ENCODE peak calls at places on chromosomes 3 and 15, in five cellular contexts. O, A, Z, I and C are unnamed samples.

GRCh38 chr3:62169871-62170660 is 203.3 kb downstream of the FEZF2 start:
- DNase-seq in I (no peak), Z (no peak), A (no peak), O (no peak), C (no peak)

GRCh38 chr15:39583586-39584265 is 2.8 kb downstream of the THBS1 start:
- DNase-seq in A (no peak), O (peak; percentile 61), I (peak; percentile 6), Z (no peak), C (no peak)

GRCh38 chr3:14235003-14235876 is 56.6 kb downstream of the LSM3 start:
- DNase-seq in Z (no peak), A (no peak), I (no peak), O (peak; percentile 53), C (no peak)

GRCh38 chr3:44555753-44556152 is 760 bp downstream of the ZKSCAN7 start:
- DNase-seq in O (peak; percentile 6), Z (no peak), I (peak; percentile 35), A (no peak), C (peak; percentile 25)

GRCh38 chr15:98856540-98856907 is 151.1 kb downstream of the PGPEP1L start:
- DNase-seq in O (peak; percentile 93), A (no peak), Z (no peak), I (no peak), C (no peak)

GRCh38 chr3:47542614-47543173 is 29.2 kb upstream of the ELP6 start:
- DNase-seq in Z (peak; percentile 93), I (no peak), O (peak; percentile 13), A (no peak), C (no peak)

GRCh38 chr15:75786564-75786925 is 56.7 kb upstream of the UBE2Q2 start:
- DNase-seq in Z (no peak), I (no peak), A (no peak), O (no peak), C (no peak)

GRCh38 chr3:41120461-41120860 is 78.8 kb upstream of the CTNNB1 start:
- DNase-seq in I (no peak), Z (no peak), O (no peak), A (no peak), C (no peak)

GRCh38 chr15:78415284-78415683 is 22.7 kb upstream of the IREB2 start:
- DNase-seq in I (no peak), Z (no peak), O (peak; percentile 30), A (no peak), C (no peak)

GRCh38 chr3:160577551-160578195 is 12.3 kb upstream of the KPNA4 start:
- DNase-seq in I (no peak), Z (no peak), O (peak; percentile 36), A (no peak), C (no peak)

GRCh38 chr3:155853214-155854146 is 747 bp downstream of the SLC33A1 start:
- DNase-seq in I (peak; percentile 27), O (peak; percentile 23), A (peak; percentile 30), Z (peak; percentile 80), C (no peak)

DNA sequence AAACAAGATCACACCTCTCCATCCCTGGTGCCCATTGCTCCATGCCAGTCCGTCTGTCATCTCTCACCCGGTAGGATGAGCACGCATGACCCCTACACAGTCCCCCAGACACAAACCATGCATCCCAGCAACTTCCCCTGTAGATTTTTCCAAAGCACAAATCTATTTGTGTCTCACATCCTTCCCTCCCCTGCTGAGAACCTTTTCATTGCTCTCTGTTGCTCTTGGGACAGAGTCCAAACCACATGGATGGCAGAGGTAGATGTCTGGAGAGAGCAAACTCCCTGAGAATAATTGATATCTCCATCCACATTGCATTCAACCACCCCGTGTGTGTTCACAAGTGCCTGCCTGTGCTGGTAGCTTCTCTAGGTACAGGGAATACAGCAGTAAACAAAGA is 29.9 kb upstream of the LRTM1 start:
- DNase-seq in Z (no peak), O (no peak), A (no peak), I (no peak), C (no peak)
- H3K27ac ChIP-seq in Z (no peak overlapping the region), O (no peak overlapping the region), A (no peak overlapping the region), I (no peak overlapping the region), C (no peak overlapping the region)

GRCh38 chr15:96053039-96054021 is 277.2 kb upstream of the NR2F2 start:
- DNase-seq in A (peak; percentile 72), Z (peak; percentile 82), O (peak; percentile 41), I (no peak), C (no peak)

GRCh38 chr15:96052154-96052553 is 278.3 kb upstream of the NR2F2 start:
- DNase-seq in O (no peak), Z (no peak), A (no peak), I (no peak), C (no peak)

GRCh38 chr15:96052572-96053038 is 277.9 kb upstream of the NR2F2 start:
- DNase-seq in O (no peak), Z (no peak), I (no peak), A (no peak), C (no peak)

GRCh38 chr15:96049766-96050165 is 280.7 kb upstream of the NR2F2 start:
- DNase-seq in A (no peak), Z (no peak), I (no peak), O (no peak), C (no peak)

DNA sequence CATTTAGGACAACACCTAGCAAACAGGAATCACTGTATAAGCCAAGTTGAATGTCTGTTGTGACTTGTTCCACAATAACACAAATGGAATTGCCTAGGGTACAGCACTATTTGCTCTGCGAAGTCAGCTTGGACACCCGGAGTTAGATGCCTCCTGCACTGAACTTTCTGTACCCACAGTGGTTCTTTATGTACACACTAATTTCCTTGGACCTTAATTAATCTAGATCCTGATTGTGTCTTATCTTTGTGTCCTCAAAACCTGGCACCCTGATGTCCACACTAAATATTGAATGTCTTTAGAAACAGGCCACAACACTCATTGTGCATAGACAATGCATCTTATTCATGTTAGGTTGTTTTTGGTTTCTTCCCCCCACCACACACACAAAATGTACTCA is 278.9 kb upstream of the NR2F2 start:
- DNase-seq in Z (no peak), O (no peak), I (no peak), A (no peak), C (no peak)
- H3K4me1 ChIP-seq in Z (no peaks in the 10 kb centered on the region), O (peaks cover 5% of the 10 kb centered on the region), I (no peaks in the 10 kb centered on the region), A (peaks cover 10% of the 10 kb centered on the region), C (peaks cover 10% of the 10 kb centered on the region)

GRCh38 chr3:42270561-42270960 is 4.6 kb upstream of the CCK start:
- DNase-seq in Z (no peak), I (no peak), A (no peak), O (no peak), C (no peak)

GRCh38 chr3:42271786-42272185 is 5.8 kb upstream of the CCK start:
- DNase-seq in O (no peak), Z (no peak), A (no peak), I (no peak), C (no peak)

GRCh38 chr3:42267878-42268277 is 1.9 kb upstream of the CCK start:
- DNase-seq in A (no peak), O (no peak), I (no peak), Z (no peak), C (no peak)

GRCh38 chr3:42266085-42266484 is at the start of gene CCK:
- DNase-seq in O (no peak), A (no peak), I (no peak), Z (no peak), C (no peak)

DNA sequence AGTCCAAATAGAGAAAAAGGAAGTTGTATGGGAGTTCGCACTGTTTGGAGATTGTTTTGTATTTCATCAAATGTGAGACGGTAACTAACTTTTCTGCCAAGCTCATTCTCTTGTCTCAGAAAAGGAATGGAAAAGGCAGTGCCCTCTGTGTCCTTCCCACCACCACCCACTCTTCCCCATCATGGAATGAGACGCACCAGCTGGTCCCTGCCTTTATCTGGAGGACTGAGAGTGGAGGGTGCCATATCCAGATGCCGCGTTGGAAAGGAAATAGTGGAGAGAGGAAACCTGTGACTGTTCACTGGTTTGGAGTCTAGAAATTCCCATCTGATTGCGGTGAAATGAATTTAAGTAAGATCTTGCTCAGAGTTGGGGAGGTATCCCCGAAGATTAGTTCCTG is 3.7 kb upstream of the CCK start:
- DNase-seq in O (no peak), I (no peak), Z (no peak), A (no peak), C (no peak)
- H3K27me3 ChIP-seq in O (peaks cover 32% of the 10 kb centered on the region), I (no peaks in the 10 kb centered on the region), Z (no peaks in the 10 kb centered on the region), A (peaks cover 61% of the 10 kb centered on the region), C (peaks cover 3% of the 10 kb centered on the region)

GRCh38 chr3:56988874-56989433 is 71.5 kb upstream of the SPATA12 start:
- DNase-seq in A (peak; percentile 65), I (peak; percentile 76), Z (peak; percentile 89), O (peak; percentile 86), C (peak; percentile 67)
- H3K27ac ChIP-seq in A (peak overlapping the region; percentile 20), I (peak overlapping the region; percentile 41), Z (no peak overlapping the region), O (no peak overlapping the region), C (no peak overlapping the region)

GRCh38 chr3:39135170-39135805 is 18.1 kb downstream of the CSRNP1 start:
- DNase-seq in A (peak; percentile 50), Z (no peak), O (no peak), I (no peak), C (no peak)
- H3K4me1 ChIP-seq in A (peaks cover 13% of the 10 kb centered on the region), Z (no peaks in the 10 kb centered on the region), O (no peaks in the 10 kb centered on the region), I (no peaks in the 10 kb centered on the region), C (no peaks in the 10 kb centered on the region)

DNA sequence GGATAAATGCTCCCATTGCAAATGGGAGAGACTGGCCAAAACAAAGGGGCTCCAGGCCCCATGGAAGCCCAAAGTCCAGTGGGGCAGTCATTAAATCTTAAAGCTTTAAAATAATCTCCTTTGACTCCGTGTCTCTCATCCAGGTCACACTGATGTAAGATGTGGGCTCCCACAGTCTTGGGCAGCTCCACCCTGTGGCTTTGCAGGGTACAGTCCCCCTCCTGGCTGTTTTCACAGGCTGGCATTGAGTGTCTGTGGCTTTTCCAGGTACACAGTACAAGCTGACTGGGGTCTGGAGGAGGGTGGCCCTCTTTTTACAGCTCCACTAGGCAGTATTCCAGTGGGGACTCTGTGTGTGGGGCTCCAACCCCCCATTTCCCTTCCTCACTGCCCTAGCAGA is 45.9 kb downstream of the NIPA2 start:
- DNase-seq in O (no peak), Z (no peak), I (peak; percentile 22), A (no peak), C (peak; percentile 16)
- H3K27me3 ChIP-seq in O (no peaks in the 10 kb centered on the region), Z (no peaks in the 10 kb centered on the region), I (no peaks in the 10 kb centered on the region), A (no peaks in the 10 kb centered on the region), C (no peaks in the 10 kb centered on the region)

GRCh38 chr3:177041730-177042551 is 155.3 kb downstream of the TBL1XR1 start:
- DNase-seq in A (no peak), I (no peak), O (no peak), Z (no peak), C (peak; percentile 61)
- H3K27ac ChIP-seq in A (peak overlapping the region; percentile 59), I (peak overlapping the region; percentile 37), O (no peak overlapping the region), Z (no peak overlapping the region), C (peak overlapping the region; percentile 5)

GRCh38 chr3:4493931-4494806 is 1.0 kb downstream of the ITPR1 start:
- DNase-seq in O (peak; percentile 40), A (peak; percentile 16), I (no peak), Z (no peak), C (peak; percentile 24)
- H3K4me1 ChIP-seq in O (no peaks in the 10 kb centered on the region), A (no peaks in the 10 kb centered on the region), I (peaks cover 29% of the 10 kb centered on the region), Z (no peaks in the 10 kb centered on the region), C (peaks cover 47% of the 10 kb centered on the region)